ENCODE peak calls at places on chromosomes 11 and 22, in six cellular contexts. One of them, this sample, is unnamed.

GRCh38 chr11:44203270-44204043 is 106.5 kb downstream of the ALX4 start:
- DNase-seq in PC-3: no peak
- DNase-seq in upper lobe of right lung: no peak
- DNase-seq in mucosa of descending colon: no peak
- DNase-seq in fibroblast of mammary gland: no peak
- DNase-seq in Caco-2: no peak
- DNase-seq in this sample: no peak

GRCh38 chr11:20049231-20049630 is 111.0 kb downstream of the DBX1 start:
- DNase-seq in mucosa of descending colon: no peak
- DNase-seq in Caco-2: no peak
- DNase-seq in upper lobe of right lung: no peak
- DNase-seq in fibroblast of mammary gland: no peak
- DNase-seq in PC-3: no peak
- DNase-seq in this sample: peak; percentile 34

GRCh38 chr11:46367244-46367915 is 14.1 kb upstream of the MDK start:
- DNase-seq in fibroblast of mammary gland: peak; percentile 68
- DNase-seq in PC-3: peak; percentile 39
- DNase-seq in mucosa of descending colon: peak; percentile 71
- DNase-seq in Caco-2: peak; percentile 74
- DNase-seq in upper lobe of right lung: peak; percentile 84
- DNase-seq in this sample: peak; percentile 66

GRCh38 chr22:22683668-22684361 is 39.4 kb downstream of the GGTLC2 start:
- DNase-seq in mucosa of descending colon: no peak
- DNase-seq in PC-3: no peak
- DNase-seq in fibroblast of mammary gland: no peak
- DNase-seq in Caco-2: no peak
- DNase-seq in upper lobe of right lung: no peak
- DNase-seq in this sample: no peak

GRCh38 chr11:90251599-90251998 is 28.8 kb upstream of the CHORDC1 start:
- DNase-seq in Caco-2: no peak
- DNase-seq in upper lobe of right lung: no peak
- DNase-seq in PC-3: no peak
- DNase-seq in fibroblast of mammary gland: no peak
- DNase-seq in mucosa of descending colon: no peak
- DNase-seq in this sample: no peak

GRCh38 chr11:131370090-131370751 is at the start of gene NTM:
- DNase-seq in PC-3: no peak
- DNase-seq in upper lobe of right lung: no peak
- DNase-seq in mucosa of descending colon: no peak
- DNase-seq in fibroblast of mammary gland: peak; percentile 62
- DNase-seq in Caco-2: no peak
- DNase-seq in this sample: peak; percentile 6

GRCh38 chr22:17264321-17265052 is 45.3 kb upstream of the ADA2 start:
- DNase-seq in Caco-2: no peak
- DNase-seq in fibroblast of mammary gland: peak; percentile 28
- DNase-seq in mucosa of descending colon: no peak
- DNase-seq in upper lobe of right lung: no peak
- DNase-seq in PC-3: no peak
- DNase-seq in this sample: peak; percentile 48

GRCh38 chr22:23196165-23196564 is 15.9 kb downstream of the BCR start:
- DNase-seq in Caco-2: no peak
- DNase-seq in upper lobe of right lung: no peak
- DNase-seq in mucosa of descending colon: no peak
- DNase-seq in PC-3: no peak
- DNase-seq in fibroblast of mammary gland: no peak
- DNase-seq in this sample: no peak

GRCh38 chr11:15179167-15179566 is 64.4 kb downstream of the INSC start:
- DNase-seq in PC-3: no peak
- DNase-seq in mucosa of descending colon: no peak
- DNase-seq in upper lobe of right lung: no peak
- DNase-seq in fibroblast of mammary gland: peak; percentile 64
- DNase-seq in Caco-2: no peak
- DNase-seq in this sample: peak; percentile 58

GRCh38 chr11:58059011-58059358 is 28.2 kb downstream of the OR6Q1 start:
- DNase-seq in PC-3: peak; percentile 64
- DNase-seq in mucosa of descending colon: no peak
- DNase-seq in fibroblast of mammary gland: peak; percentile 81
- DNase-seq in Caco-2: peak; percentile 28
- DNase-seq in upper lobe of right lung: no peak
- DNase-seq in this sample: peak; percentile 71

DNA sequence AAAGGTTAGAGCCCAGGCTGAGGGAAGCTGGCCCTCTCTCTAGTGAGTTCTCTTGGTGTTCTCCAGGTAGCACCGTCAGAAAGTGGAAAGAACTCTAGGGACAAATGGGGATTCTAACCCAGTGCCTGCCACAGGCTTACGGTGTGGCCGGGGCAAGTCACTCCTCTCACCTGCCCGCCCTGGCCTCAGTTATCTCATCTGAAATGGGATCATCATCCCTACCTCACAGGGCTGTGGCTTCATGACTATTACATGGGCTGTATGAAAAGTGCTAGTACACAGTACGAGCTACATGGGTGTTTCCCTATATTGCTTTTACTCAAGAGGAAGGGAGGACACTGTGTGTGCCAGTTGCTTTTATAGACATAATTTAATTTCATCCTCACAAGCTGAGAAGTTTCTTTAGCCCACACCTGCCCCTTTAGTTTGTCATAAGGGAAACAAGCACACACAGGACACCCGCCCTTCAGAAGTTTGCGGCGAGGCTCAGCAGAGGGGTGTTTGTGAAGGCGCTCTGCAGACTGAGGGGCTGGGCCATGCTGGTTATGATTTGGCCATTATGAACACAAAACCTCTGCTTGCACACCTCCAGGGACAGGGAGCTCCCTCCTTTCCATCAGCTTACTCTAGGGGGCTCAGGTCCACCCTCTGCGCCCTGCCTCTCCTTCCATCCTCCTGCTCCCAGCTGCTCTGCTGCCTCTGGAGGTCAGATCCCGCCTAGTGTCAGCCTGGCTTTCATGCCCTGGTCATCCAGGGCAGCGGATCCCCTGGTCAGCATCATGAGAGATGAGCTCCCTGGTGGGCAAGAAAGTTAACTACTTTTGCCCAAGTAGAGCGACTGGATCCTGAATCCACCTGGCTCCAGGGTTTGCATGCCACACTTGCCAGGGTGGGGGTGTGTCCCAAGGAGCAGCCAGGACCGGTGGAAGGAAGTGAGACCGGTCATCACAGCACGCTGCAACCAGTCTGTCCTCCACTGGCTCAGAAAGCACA is 1.2 kb downstream of the KLHL35 start:
- DNase-seq in PC-3: no peak
- DNase-seq in Caco-2: no peak
- DNase-seq in fibroblast of mammary gland: no peak
- DNase-seq in mucosa of descending colon: peak; percentile 57
- DNase-seq in upper lobe of right lung: no peak
- DNase-seq in this sample: no peak
- TF ChIP-seq CTCF in PC-3: peak; percentile 11
- TF ChIP-seq CTCF in Caco-2: peak; percentile 44
- TF ChIP-seq CTCF in fibroblast of mammary gland: no peak
- TF ChIP-seq CTCF in mucosa of descending colon: no peak
- TF ChIP-seq CTCF in upper lobe of right lung: no peak
- TF ChIP-seq CTCF in this sample: peak; percentile 8

DNA sequence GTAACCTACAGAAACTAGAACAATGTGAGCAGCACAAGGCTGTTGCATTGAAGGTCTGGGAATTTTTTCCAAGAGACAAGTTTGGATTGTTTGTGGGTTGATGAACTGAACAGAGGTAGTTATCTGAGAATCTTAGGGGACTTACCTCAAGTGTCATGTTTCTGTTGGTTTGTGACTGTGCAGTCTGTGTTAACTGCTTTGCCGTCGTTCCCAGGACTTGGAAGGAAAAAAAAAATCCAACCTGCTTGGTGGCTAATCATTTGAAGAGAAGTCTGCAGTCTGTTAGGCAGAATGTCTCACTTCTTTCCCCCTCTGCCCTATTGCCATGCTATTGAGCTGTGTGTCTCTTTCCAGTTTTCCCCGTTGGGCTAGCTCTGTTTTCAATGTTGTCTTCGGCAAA is 75.9 kb downstream of the SC5D start:
- DNase-seq in fibroblast of mammary gland: no peak
- DNase-seq in Caco-2: no peak
- DNase-seq in upper lobe of right lung: no peak
- DNase-seq in mucosa of descending colon: no peak
- DNase-seq in PC-3: no peak
- DNase-seq in this sample: no peak
- H3K4me3 ChIP-seq in fibroblast of mammary gland: no peak overlapping the region
- H3K4me3 ChIP-seq in Caco-2: no peak overlapping the region
- H3K4me3 ChIP-seq in upper lobe of right lung: no peak overlapping the region
- H3K4me3 ChIP-seq in mucosa of descending colon: no peak overlapping the region
- H3K4me3 ChIP-seq in PC-3: no peak overlapping the region
- H3K4me3 ChIP-seq in this sample: no peak overlapping the region

GRCh38 chr11:26553182-26553581 is 18.9 kb downstream of the MUC15 start:
- DNase-seq in Caco-2: no peak
- DNase-seq in mucosa of descending colon: no peak
- DNase-seq in upper lobe of right lung: no peak
- DNase-seq in fibroblast of mammary gland: no peak
- DNase-seq in PC-3: no peak
- DNase-seq in this sample: no peak

GRCh38 chr11:26549176-26549575 is 22.9 kb downstream of the MUC15 start:
- DNase-seq in PC-3: no peak
- DNase-seq in upper lobe of right lung: no peak
- DNase-seq in mucosa of descending colon: no peak
- DNase-seq in Caco-2: no peak
- DNase-seq in fibroblast of mammary gland: no peak
- DNase-seq in this sample: no peak

GRCh38 chr11:26550022-26550421 is 22.0 kb downstream of the MUC15 start:
- DNase-seq in Caco-2: no peak
- DNase-seq in PC-3: no peak
- DNase-seq in mucosa of descending colon: no peak
- DNase-seq in fibroblast of mammary gland: no peak
- DNase-seq in upper lobe of right lung: no peak
- DNase-seq in this sample: no peak

GRCh38 chr11:26556582-26556981 is 15.5 kb downstream of the MUC15 start:
- DNase-seq in fibroblast of mammary gland: no peak
- DNase-seq in upper lobe of right lung: no peak
- DNase-seq in PC-3: no peak
- DNase-seq in mucosa of descending colon: no peak
- DNase-seq in Caco-2: no peak
- DNase-seq in this sample: no peak

GRCh38 chr11:26551186-26551801 is 20.8 kb downstream of the MUC15 start:
- DNase-seq in fibroblast of mammary gland: peak; percentile 63
- DNase-seq in mucosa of descending colon: no peak
- DNase-seq in upper lobe of right lung: no peak
- DNase-seq in PC-3: peak; percentile 12
- DNase-seq in Caco-2: no peak
- DNase-seq in this sample: peak; percentile 26
- TF ChIP-seq CTCF in fibroblast of mammary gland: peak; percentile 63
- TF ChIP-seq CTCF in mucosa of descending colon: no peak
- TF ChIP-seq CTCF in upper lobe of right lung: peak; percentile 32
- TF ChIP-seq CTCF in PC-3: peak; percentile 59
- TF ChIP-seq CTCF in Caco-2: peak; percentile 43
- TF ChIP-seq CTCF in this sample: peak; percentile 56

DNA sequence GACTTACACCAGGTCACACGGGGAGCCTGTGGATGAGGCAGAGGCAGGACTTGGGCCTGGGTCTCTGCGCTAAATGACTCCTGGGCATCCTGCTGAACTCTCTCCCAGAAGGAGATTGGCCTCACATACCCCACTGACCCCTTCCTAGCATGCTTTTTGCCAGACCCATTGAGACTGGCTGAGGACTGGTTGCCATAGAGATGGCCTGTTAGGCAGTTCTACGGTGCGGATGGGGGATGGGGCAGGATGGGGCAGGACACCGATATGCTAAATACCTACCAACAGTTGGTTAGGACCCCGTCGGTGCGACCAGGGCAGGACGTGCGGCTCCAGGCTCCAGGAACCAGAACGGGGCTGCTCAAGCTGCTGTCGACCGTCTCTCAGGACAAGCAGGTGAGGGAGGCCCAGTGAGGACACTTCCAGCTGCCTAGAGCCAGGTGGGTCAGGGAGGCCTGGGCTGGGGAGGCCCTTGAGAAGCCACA is at the start of gene TSGA10IP:
- DNase-seq in PC-3: no peak
- DNase-seq in mucosa of descending colon: no peak
- DNase-seq in fibroblast of mammary gland: no peak
- DNase-seq in Caco-2: no peak
- DNase-seq in upper lobe of right lung: no peak
- DNase-seq in this sample: no peak
- H3K4me3 ChIP-seq in PC-3: no peak within 1 kb of the TSS
- H3K4me3 ChIP-seq in mucosa of descending colon: no peak within 1 kb of the TSS
- H3K4me3 ChIP-seq in fibroblast of mammary gland: no peak within 1 kb of the TSS
- H3K4me3 ChIP-seq in Caco-2: no peak within 1 kb of the TSS
- H3K4me3 ChIP-seq in upper lobe of right lung: no peak within 1 kb of the TSS
- H3K4me3 ChIP-seq in this sample: no peak within 1 kb of the TSS

DNA sequence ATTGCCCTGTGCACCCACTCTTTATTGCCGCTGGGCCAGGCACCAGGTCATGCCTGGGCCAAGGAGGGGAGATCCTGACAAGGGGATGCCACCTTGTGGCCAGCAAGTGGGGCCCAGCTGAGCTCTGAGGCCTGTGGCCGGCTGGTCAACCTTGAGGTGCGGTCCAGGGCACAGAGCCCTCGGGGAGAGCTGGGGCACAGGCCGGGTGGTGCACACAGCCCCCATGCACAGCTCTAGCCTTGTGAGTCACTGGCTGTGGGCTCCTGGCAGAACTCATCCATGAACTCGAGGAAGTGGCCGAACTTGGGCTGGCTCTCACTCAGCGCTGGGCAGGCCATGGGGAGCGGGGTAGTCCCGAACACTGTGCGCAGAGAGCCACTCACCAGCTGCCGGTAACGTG is 94.3 kb downstream of the RNF169 start:
- DNase-seq in upper lobe of right lung: no peak
- DNase-seq in fibroblast of mammary gland: no peak
- DNase-seq in Caco-2: no peak
- DNase-seq in mucosa of descending colon: no peak
- DNase-seq in PC-3: no peak
- DNase-seq in this sample: no peak
- TF ChIP-seq CTCF in upper lobe of right lung: no peak
- TF ChIP-seq CTCF in fibroblast of mammary gland: no peak
- TF ChIP-seq CTCF in Caco-2: no peak
- TF ChIP-seq CTCF in mucosa of descending colon: no peak
- TF ChIP-seq CTCF in PC-3: no peak
- TF ChIP-seq CTCF in this sample: peak; percentile 27

DNA sequence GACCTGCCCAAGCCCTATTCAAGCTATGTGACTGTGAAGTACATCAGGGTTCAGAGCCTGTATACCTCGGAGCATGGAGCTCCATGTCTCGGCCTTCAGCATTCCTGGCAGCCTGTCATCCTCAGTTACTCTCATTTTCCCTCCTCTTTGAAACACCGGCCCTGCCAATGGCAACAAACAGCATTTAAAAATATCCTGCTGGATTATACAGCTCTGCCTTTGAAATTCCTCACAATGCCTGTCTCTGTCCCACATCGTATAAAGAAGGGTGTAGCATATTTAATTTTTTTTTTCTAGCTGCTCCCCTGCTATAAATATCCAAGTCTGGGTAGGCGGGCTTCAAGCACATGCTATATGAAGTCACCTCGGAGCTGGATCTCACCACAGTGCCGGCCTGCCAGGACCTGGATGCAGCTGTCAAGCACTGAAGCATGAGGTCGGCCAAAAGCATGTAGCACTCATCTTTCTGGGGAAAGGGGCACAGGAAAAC is 11.8 kb downstream of the ABTB2 start:
- DNase-seq in fibroblast of mammary gland: peak; percentile 69
- DNase-seq in mucosa of descending colon: no peak
- DNase-seq in upper lobe of right lung: no peak
- DNase-seq in PC-3: no peak
- DNase-seq in Caco-2: no peak
- DNase-seq in this sample: peak; percentile 66
- H3K4me3 ChIP-seq in fibroblast of mammary gland: no peak overlapping the region
- H3K4me3 ChIP-seq in mucosa of descending colon: no peak overlapping the region
- H3K4me3 ChIP-seq in upper lobe of right lung: no peak overlapping the region
- H3K4me3 ChIP-seq in PC-3: no peak overlapping the region
- H3K4me3 ChIP-seq in Caco-2: no peak overlapping the region
- H3K4me3 ChIP-seq in this sample: no peak overlapping the region

This sample was measured in choroid plexus epithelial cell.